ENCODE peak calls at places on chromosomes 1 and 21, in six cellular contexts. One of them, this sample, is unnamed.

GRCh38 chr1:75529488-75529887 is 81.4 kb downstream of the SLC44A5 start:
- DNase-seq in H1: no peak
- DNase-seq in K562: no peak
- DNase-seq in HepG2: no peak
- DNase-seq in GM23338: no peak
- DNase-seq in WTC11: no peak
- DNase-seq in this sample: no peak

GRCh38 chr1:227899141-227899819 is 48.5 kb downstream of the WNT9A start:
- DNase-seq in H1: no peak
- DNase-seq in GM23338: no peak
- DNase-seq in HepG2: no peak
- DNase-seq in WTC11: no peak
- DNase-seq in K562: no peak
- DNase-seq in this sample: no peak

GRCh38 chr1:54519709-54520108 is 28.3 kb upstream of the ACOT11 start:
- DNase-seq in H1: no peak
- DNase-seq in WTC11: peak; percentile 56
- DNase-seq in GM23338: peak; percentile 80
- DNase-seq in HepG2: no peak
- DNase-seq in K562: no peak
- DNase-seq in this sample: no peak

GRCh38 chr1:85149805-85150204 is 51.0 kb downstream of the SYDE2 start:
- DNase-seq in GM23338: no peak
- DNase-seq in HepG2: no peak
- DNase-seq in WTC11: no peak
- DNase-seq in K562: no peak
- DNase-seq in H1: no peak
- DNase-seq in this sample: no peak

GRCh38 chr21:33259995-33260394 is 6.2 kb upstream of the IL10RB start:
- DNase-seq in H1: no peak
- DNase-seq in GM23338: no peak
- DNase-seq in HepG2: peak; percentile 41
- DNase-seq in K562: no peak
- DNase-seq in WTC11: no peak
- DNase-seq in this sample: no peak

GRCh38 chr1:198258491-198258890 is 101.7 kb downstream of the NEK7 start:
- DNase-seq in WTC11: no peak
- DNase-seq in HepG2: no peak
- DNase-seq in GM23338: no peak
- DNase-seq in H1: no peak
- DNase-seq in K562: no peak
- DNase-seq in this sample: peak; percentile 26

GRCh38 chr1:156504062-156504813 is 3.7 kb upstream of the MEF2D start:
- DNase-seq in H1: no peak
- DNase-seq in HepG2: no peak
- DNase-seq in GM23338: no peak
- DNase-seq in WTC11: no peak
- DNase-seq in K562: peak; percentile 31
- DNase-seq in this sample: no peak

GRCh38 chr1:2128189-2128901 is 66.2 kb downstream of the FAAP20 start:
- DNase-seq in WTC11: no peak
- DNase-seq in HepG2: no peak
- DNase-seq in GM23338: no peak
- DNase-seq in K562: no peak
- DNase-seq in H1: no peak
- DNase-seq in this sample: no peak

GRCh38 chr1:117167402-117167801 is 43.3 kb downstream of the VTCN1 start:
- DNase-seq in WTC11: no peak
- DNase-seq in H1: no peak
- DNase-seq in K562: no peak
- DNase-seq in GM23338: no peak
- DNase-seq in HepG2: no peak
- DNase-seq in this sample: no peak

DNA sequence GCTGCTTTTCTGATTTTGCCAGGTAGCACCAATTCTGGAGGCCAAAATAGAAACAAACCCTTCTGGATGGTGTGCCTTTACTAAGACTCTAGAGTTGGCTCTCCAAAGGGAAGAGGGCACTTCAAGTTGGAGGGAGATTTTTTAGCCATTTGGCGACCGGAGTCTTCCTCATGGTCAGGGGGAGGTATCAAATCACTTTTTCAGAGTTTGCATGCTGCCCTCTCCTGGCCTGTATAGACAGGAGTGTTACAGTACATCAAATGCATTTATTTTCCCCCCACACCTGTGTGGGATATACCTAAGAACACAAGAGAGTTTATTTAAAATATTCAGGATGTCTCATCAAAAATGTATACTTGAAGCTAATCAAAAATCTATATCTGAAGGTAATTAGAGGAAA is 3.2 kb downstream of the GREM2 start:
- DNase-seq in H1: no peak
- DNase-seq in K562: peak; percentile 6
- DNase-seq in HepG2: no peak
- DNase-seq in GM23338: peak; percentile 71
- DNase-seq in WTC11: peak; percentile 22
- DNase-seq in this sample: no peak
- TF ChIP-seq CREB1 in H1: no peak
- TF ChIP-seq CREB1 in K562: no peak
- TF ChIP-seq CREB1 in HepG2: no peak
- TF ChIP-seq CREB1 in GM23338: no peak
- TF ChIP-seq CREB1 in WTC11: no peak
- TF ChIP-seq CREB1 in this sample: no peak

DNA sequence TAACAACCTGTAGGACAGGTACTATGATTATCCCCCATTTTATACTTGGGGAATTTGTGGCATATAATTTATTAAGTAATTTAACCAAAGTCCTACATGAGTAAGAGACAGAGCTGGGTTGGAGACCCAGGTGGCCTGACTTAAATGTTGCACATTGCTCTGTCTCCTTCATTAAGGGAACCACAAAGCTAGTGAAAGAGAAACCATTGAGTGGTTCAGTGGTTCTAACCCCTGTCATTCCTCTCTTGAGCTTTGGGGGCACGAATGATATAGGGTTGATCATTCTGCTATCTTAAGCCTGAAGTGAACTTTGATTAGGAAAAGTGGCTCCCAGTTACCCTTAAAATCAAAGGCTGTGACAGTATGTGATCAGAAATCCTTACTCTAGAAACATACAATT is 5.2 kb upstream of the MAP3K7CL start:
- DNase-seq in HepG2: no peak
- DNase-seq in K562: no peak
- DNase-seq in WTC11: no peak
- DNase-seq in GM23338: no peak
- DNase-seq in H1: no peak
- DNase-seq in this sample: peak; percentile 71
- TF ChIP-seq CREB1 in HepG2: no peak
- TF ChIP-seq CREB1 in K562: no peak
- TF ChIP-seq CREB1 in WTC11: no peak
- TF ChIP-seq CREB1 in GM23338: no peak
- TF ChIP-seq CREB1 in H1: no peak
- TF ChIP-seq CREB1 in this sample: no peak

GRCh38 chr1:18109058-18109755 is 1.6 kb downstream of the IGSF21 start:
- DNase-seq in WTC11: no peak
- DNase-seq in K562: no peak
- DNase-seq in HepG2: no peak
- DNase-seq in H1: no peak
- DNase-seq in GM23338: peak; percentile 51
- DNase-seq in this sample: no peak
- TF ChIP-seq CREB1 in WTC11: no peak
- TF ChIP-seq CREB1 in K562: no peak
- TF ChIP-seq CREB1 in HepG2: no peak
- TF ChIP-seq CREB1 in H1: no peak
- TF ChIP-seq CREB1 in GM23338: no peak
- TF ChIP-seq CREB1 in this sample: no peak

GRCh38 chr1:101166583-101167120 is 70.2 kb upstream of the S1PR1 start:
- DNase-seq in WTC11: no peak
- DNase-seq in K562: no peak
- DNase-seq in H1: no peak
- DNase-seq in GM23338: no peak
- DNase-seq in HepG2: no peak
- DNase-seq in this sample: no peak

GRCh38 chr1:101174722-101175121 is 62.1 kb upstream of the S1PR1 start:
- DNase-seq in K562: no peak
- DNase-seq in HepG2: no peak
- DNase-seq in H1: no peak
- DNase-seq in WTC11: no peak
- DNase-seq in GM23338: peak; percentile 27
- DNase-seq in this sample: no peak

GRCh38 chr1:101167891-101168290 is 68.9 kb upstream of the S1PR1 start:
- DNase-seq in H1: no peak
- DNase-seq in HepG2: no peak
- DNase-seq in GM23338: no peak
- DNase-seq in WTC11: no peak
- DNase-seq in K562: no peak
- DNase-seq in this sample: no peak

GRCh38 chr1:101165944-101166343 is 70.9 kb upstream of the S1PR1 start:
- DNase-seq in H1: no peak
- DNase-seq in GM23338: peak; percentile 31
- DNase-seq in WTC11: no peak
- DNase-seq in K562: no peak
- DNase-seq in HepG2: no peak
- DNase-seq in this sample: no peak

DNA sequence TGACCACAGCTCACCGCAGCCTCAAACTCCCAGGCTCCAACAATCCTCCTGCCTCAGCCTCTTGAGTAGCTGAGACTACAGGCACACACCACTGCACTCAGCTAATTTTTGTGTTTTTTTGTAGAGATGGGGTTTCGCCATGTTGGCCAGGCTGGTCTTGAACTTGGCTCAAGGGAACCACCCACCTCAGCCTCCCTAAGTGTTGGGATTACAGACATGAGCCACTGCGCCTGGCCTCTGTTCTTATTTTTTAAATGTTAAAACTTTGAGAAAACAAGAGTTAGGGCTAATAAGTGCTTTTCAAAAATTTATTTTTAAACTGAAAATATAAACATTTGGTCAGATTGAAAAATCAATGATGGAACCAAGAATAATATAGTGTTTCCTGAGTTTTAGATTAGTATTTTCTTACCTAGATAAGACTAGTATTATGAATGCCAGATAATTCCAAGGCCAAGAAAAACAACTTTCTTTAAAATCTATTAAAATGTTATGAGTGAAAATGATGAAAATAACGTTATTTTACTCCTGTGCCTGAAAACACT is 66.2 kb upstream of the S1PR1 start:
- DNase-seq in K562: no peak
- DNase-seq in WTC11: no peak
- DNase-seq in H1: no peak
- DNase-seq in HepG2: no peak
- DNase-seq in GM23338: no peak
- DNase-seq in this sample: no peak
- TF ChIP-seq CREB1 in K562: no peak
- TF ChIP-seq CREB1 in WTC11: no peak
- TF ChIP-seq CREB1 in H1: no peak
- TF ChIP-seq CREB1 in HepG2: no peak
- TF ChIP-seq CREB1 in GM23338: no peak
- TF ChIP-seq CREB1 in this sample: no peak

GRCh38 chr1:211487082-211487481 is 4.9 kb downstream of the RD3 start:
- DNase-seq in H1: no peak
- DNase-seq in WTC11: no peak
- DNase-seq in K562: no peak
- DNase-seq in GM23338: no peak
- DNase-seq in HepG2: no peak
- DNase-seq in this sample: no peak

GRCh38 chr1:211483896-211484612 is 7.9 kb downstream of the RD3 start:
- DNase-seq in H1: no peak
- DNase-seq in HepG2: no peak
- DNase-seq in K562: no peak
- DNase-seq in WTC11: no peak
- DNase-seq in GM23338: no peak
- DNase-seq in this sample: no peak

GRCh38 chr1:211485480-211485857 is 6.5 kb downstream of the RD3 start:
- DNase-seq in H1: no peak
- DNase-seq in GM23338: no peak
- DNase-seq in K562: no peak
- DNase-seq in HepG2: no peak
- DNase-seq in WTC11: no peak
- DNase-seq in this sample: no peak

GRCh38 chr1:211482306-211482705 is 9.7 kb downstream of the RD3 start:
- DNase-seq in WTC11: no peak
- DNase-seq in GM23338: no peak
- DNase-seq in H1: no peak
- DNase-seq in HepG2: no peak
- DNase-seq in K562: no peak
- DNase-seq in this sample: no peak

DNA sequence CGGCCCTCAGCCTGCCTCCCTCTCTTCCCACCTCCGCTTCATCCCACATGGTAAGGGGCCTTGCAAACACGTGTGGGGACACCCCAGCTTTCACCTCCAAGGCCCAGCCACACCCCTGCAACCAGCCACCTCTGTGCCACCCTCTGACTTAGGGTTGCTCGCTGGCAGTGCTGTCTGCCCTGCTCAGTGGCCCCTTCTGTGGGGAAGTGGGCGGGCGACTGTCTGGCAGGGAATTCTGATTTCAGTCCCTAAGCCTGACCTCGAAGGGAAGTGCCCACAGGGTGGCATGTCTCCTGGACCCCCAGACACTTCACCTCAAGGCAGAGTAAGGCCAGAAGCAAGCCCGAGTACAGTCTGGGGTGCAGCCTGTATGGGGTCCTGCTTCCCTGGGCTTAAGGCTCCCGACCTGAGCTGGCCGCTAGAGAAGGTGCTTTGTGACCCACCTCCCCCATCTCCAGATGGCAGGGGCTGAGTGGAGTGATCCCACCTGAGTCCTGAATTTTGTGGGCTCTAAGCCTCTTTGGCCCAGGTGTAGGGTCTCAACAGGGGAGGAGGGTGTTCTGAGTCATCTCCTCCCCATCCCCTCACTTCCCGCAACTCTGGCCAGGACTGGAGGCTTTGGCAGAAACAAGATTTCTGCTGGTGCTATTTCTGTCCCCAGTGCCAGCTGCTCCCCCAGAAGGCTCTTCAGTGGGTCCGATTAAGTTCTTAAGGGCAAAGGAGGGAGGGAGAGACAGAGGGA is 7.1 kb downstream of the RD3 start:
- DNase-seq in GM23338: no peak
- DNase-seq in WTC11: no peak
- DNase-seq in K562: no peak
- DNase-seq in H1: no peak
- DNase-seq in HepG2: no peak
- DNase-seq in this sample: no peak
- TF ChIP-seq CREB1 in GM23338: no peak
- TF ChIP-seq CREB1 in WTC11: no peak
- TF ChIP-seq CREB1 in K562: no peak
- TF ChIP-seq CREB1 in H1: no peak
- TF ChIP-seq CREB1 in HepG2: no peak
- TF ChIP-seq CREB1 in this sample: no peak

GRCh38 chr1:173195596-173196088 is 11.5 kb downstream of the TNFSF4 start:
- DNase-seq in HepG2: no peak
- DNase-seq in GM23338: no peak
- DNase-seq in H1: no peak
- DNase-seq in WTC11: no peak
- DNase-seq in K562: no peak
- DNase-seq in this sample: peak; percentile 74
- TF ChIP-seq CREB1 in HepG2: no peak
- TF ChIP-seq CREB1 in GM23338: no peak
- TF ChIP-seq CREB1 in H1: no peak
- TF ChIP-seq CREB1 in WTC11: no peak
- TF ChIP-seq CREB1 in K562: no peak
- TF ChIP-seq CREB1 in this sample: peak; percentile 44

GRCh38 chr1:952603-953002 is 6.5 kb downstream of the NOC2L start:
- DNase-seq in GM23338: no peak
- DNase-seq in K562: no peak
- DNase-seq in H1: no peak
- DNase-seq in HepG2: no peak
- DNase-seq in WTC11: no peak
- DNase-seq in this sample: no peak
- TF ChIP-seq CREB1 in GM23338: no peak
- TF ChIP-seq CREB1 in K562: no peak
- TF ChIP-seq CREB1 in H1: no peak
- TF ChIP-seq CREB1 in HepG2: no peak
- TF ChIP-seq CREB1 in WTC11: no peak
- TF ChIP-seq CREB1 in this sample: no peak